ENCODE peak calls at places on chromosomes 6 and 20, in five cellular contexts. T, S, Z, X and H are unnamed samples.

GRCh38 chr6:32427218-32427617 is 12.5 kb upstream of the HLA-DRA start:
- DNase-seq in T (no peak), S (no peak), Z (no peak), X (no peak), H (peak; percentile 63)

GRCh38 chr6:106324726-106325335 is 729 bp downstream of the ATG5 start:
- DNase-seq in T (no peak), S (no peak), Z (no peak), X (no peak), H (no peak)

GRCh38 chr6:50819527-50819905 is 845 bp downstream of the TFAP2B start:
- DNase-seq in T (no peak), S (no peak), Z (no peak), X (no peak), H (peak; percentile 45)

GRCh38 chr6:151408858-151409257 is 17.5 kb upstream of the ZBTB2 start:
- DNase-seq in T (no peak), S (no peak), Z (no peak), X (no peak), H (no peak)

GRCh38 chr6:3549314-3549940 is 92.6 kb upstream of the SLC22A23 start:
- DNase-seq in T (no peak), S (no peak), Z (no peak), X (no peak), H (no peak)

GRCh38 chr6:118680452-118681095 is 29.2 kb upstream of the CEP85L start:
- DNase-seq in T (no peak), S (no peak), Z (no peak), X (no peak), H (no peak)

GRCh38 chr6:37894585-37894984 is 75.1 kb downstream of the ZFAND3 start:
- DNase-seq in T (no peak), S (no peak), Z (no peak), X (no peak), H (no peak)

GRCh38 chr20:2602046-2602735 is 50.2 kb upstream of the NOP56 start:
- DNase-seq in T (no peak), S (no peak), Z (no peak), X (no peak), H (no peak)

GRCh38 chr6:162999575-163000285 is 272.0 kb downstream of the PACRG start:
- DNase-seq in T (no peak), S (no peak), Z (no peak), X (no peak), H (no peak)

GRCh38 chr6:26597821-26598220 is 1.1 kb downstream of the ABT1 start:
- DNase-seq in T (no peak), S (no peak), Z (no peak), X (no peak), H (no peak)

GRCh38 chr20:57588596-57588995 is 27.7 kb downstream of the PCK1 start:
- DNase-seq in T (no peak), S (no peak), Z (no peak), X (no peak), H (peak; percentile 6)

GRCh38 chr20:57397004-57397692 is 6.0 kb downstream of the RBM38 start:
- DNase-seq in T (no peak), S (no peak), Z (no peak), X (peak; percentile 66), H (no peak)

GRCh38 chr6:140062042-140063041 is 687.9 kb upstream of the CITED2 start:
- DNase-seq in T (peak; percentile 59), S (peak; percentile 78), Z (no peak), X (peak; percentile 85), H (no peak)

GRCh38 chr20:55200317-55200716 is 724.9 kb downstream of the DOK5 start:
- DNase-seq in T (no peak), S (no peak), Z (no peak), X (no peak), H (no peak)

DNA sequence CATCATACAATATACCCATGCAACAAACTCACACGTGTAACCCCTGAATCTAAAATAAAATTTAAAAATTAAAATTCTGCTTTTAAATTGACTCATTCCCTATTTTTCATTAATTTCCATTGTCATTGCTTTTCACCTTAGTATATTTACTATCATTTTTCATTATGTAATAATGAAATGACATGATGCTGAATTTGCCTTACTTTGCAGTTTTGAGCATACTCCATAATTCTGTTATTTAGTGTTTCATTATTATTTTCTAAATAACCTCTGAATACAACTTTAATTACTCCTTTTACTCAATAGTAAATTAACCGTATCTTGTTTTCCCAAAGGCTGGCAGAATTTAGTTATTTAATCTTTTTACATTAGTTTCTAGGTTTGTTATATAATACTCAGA is 719.6 kb downstream of the DOK5 start:
- DNase-seq in T (no peak), S (no peak), Z (no peak), X (no peak), H (no peak)
- H3K36me3 ChIP-seq in T (no peaks in the 10 kb centered on the region), S (no peaks in the 10 kb centered on the region), Z (no peaks in the 10 kb centered on the region), X (no peaks in the 10 kb centered on the region), H (no peaks in the 10 kb centered on the region)

DNA sequence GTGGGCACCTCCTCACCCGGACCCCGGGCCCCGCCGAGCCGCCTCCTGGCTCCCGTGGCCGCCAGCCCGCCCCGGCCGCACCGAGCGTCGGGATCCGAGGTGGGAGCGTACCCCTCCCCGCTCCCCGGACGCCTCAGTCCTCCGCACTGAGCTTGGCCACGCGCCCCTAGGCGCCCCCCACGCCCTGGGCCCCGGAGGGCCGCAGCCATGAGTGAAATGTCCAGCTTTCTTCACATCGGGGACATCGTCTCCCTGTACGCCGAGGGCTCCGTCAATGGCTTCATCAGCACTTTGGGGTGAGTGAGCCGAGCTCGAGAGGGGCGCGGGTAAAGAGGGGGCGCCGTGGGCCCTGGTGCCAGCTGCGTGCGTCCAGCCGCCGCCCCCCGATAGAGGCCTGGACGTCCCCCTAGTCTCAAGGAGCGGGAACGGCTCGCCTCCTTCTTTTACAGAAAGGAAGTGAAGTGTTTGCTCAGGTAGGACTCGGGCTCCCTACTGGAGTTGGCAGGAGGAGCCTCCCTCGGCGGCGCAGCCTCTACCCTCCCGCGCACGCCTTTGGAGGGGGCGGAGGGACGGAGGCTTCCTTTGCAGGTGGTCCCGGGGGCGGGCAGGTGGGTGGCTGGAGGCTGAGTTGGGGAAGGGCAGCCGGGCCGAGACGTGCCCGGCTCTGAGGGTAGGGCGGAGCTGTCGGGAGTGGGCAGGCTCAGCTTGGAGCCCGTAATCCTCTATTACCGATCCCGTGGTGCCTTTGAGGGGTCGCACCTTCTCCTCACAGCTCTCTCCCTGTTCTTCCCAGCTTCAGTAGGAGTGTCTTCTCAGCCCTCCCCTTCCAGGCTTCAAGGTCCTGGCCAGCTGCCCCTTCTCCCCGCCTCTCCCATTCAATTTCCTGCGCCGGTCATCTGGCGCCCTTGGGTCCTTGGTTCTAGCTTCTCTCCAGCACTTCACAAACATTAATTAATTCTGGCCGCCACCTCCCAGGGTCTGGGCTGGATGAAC is 570 bp downstream of the ITPR3 start:
- DNase-seq in T (no peak), S (peak; percentile 53), Z (peak; percentile 39), X (peak; percentile 80), H (no peak)
- TF ChIP-seq POLR2A in T (no peak), S (no peak), Z (peak; percentile 45), X (no peak), H (peak; percentile 18)

GRCh38 chr6:5203571-5203970 is 57.2 kb downstream of the LYRM4 start:
- DNase-seq in T (no peak), S (no peak), Z (no peak), X (no peak), H (no peak)

GRCh38 chr6:5202206-5202605 is 58.5 kb downstream of the LYRM4 start:
- DNase-seq in T (no peak), S (no peak), Z (no peak), X (no peak), H (no peak)

GRCh38 chr6:5204340-5204739 is 56.4 kb downstream of the LYRM4 start:
- DNase-seq in T (no peak), S (no peak), Z (no peak), X (no peak), H (no peak)

GRCh38 chr6:5201271-5201670 is 59.5 kb downstream of the LYRM4 start:
- DNase-seq in T (no peak), S (no peak), Z (no peak), X (no peak), H (no peak)

GRCh38 chr6:5202941-5203340 is 57.8 kb downstream of the LYRM4 start:
- DNase-seq in T (no peak), S (no peak), Z (no peak), X (no peak), H (no peak)
- H3K36me3 ChIP-seq in T (no peaks in the 10 kb centered on the region), S (no peaks in the 10 kb centered on the region), Z (no peaks in the 10 kb centered on the region), X (no peaks in the 10 kb centered on the region), H (no peaks in the 10 kb centered on the region)

DNA sequence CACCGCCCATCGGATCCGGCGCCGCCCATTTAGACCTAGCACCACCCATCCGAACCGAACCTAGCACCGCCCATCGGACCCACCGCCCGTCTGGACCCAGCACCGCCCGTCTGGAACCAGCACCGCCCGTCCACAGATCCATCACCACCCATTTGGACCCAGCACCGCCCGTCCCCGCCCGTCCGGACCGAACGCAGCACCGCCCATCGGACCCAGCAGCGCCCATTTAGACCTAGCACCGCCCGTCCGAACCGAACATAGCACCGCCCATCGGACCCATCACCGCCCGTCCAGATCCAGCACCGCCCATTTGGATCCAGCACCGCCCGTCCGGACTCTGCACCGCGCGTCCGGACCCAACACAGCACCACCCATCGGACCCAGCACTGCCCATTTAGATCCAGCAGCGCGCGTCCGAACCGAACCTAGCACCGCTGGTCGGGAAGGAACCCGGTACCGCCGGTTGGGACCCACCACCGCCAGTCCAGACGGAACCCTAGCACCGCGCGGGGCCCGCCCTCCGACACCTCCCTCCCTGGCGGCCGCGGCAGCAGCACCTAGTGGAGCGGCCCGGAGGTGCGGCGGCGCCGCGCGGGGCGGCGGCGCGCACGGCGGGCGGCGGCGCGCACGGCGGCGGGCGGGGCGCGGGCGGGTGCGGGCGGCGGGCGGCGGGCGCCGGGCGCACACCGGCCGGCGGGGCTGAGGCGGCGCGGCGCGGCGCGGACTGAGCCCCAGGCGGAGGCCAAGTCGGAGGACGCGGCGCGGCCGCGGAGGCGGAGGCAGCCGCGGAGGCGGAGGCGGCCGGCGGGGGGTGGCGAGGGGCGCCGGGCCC is at the start of gene AFDN:
- DNase-seq in T (peak; percentile 78), S (peak; percentile 50), Z (peak; percentile 80), X (peak; percentile 91), H (peak; percentile 88)
- TF ChIP-seq POLR2A in T (no peak), S (no peak), Z (peak; percentile 65), X (no peak), H (peak; percentile 42)

DNA sequence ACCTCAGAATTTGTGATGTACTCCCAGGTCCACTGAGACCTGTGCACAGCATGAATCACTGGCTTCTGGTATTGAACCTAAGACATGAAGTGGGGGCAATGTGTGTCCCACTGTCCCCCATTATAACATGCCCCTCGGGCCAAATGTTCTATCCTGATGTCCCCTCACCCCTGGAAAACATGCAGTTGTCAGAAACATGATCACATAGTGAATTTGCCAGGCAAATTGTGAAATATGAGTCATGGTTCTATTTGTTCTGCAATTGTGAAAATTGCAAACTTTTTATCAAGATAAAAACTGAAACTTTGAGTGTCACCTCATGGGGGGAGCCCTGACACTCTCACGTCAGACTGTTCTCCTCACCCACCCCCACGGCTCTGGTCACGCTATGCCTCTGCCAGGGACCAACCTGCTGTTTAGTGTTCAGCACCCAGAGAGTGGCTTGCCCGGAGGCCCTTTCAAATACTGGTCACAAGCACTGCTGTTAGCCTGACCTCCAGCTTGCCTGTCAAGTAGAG is 305.3 kb downstream of the CLIC5 start:
- DNase-seq in T (no peak), S (no peak), Z (no peak), X (no peak), H (no peak)
- H3K36me3 ChIP-seq in T (no peaks in the 10 kb centered on the region), S (no peaks in the 10 kb centered on the region), Z (no peaks in the 10 kb centered on the region), X (no peaks in the 10 kb centered on the region), H (no peaks in the 10 kb centered on the region)